ENCODE peak calls at places on chromosomes 13 and 19, in four cellular contexts. V is uterus; S is NCI-H2081; W is stimulated activated CD4-positive, alpha-beta T cell treated with anti-CD3 and anti-CD28 coated beads, Interleukin-1b, Interleukin-23, amount 100 ng/mL, for 24 hours. F is an unnamed sample.

GRCh38 chr19:48290923-48291700 is 21.2 kb downstream of the ZNF114 start:
- DNase-seq in V (peak; percentile 79), S (peak; percentile 45), W (peak; percentile 45), F (peak; percentile 90)

GRCh38 chr19:14542721-14543328 is 13.4 kb downstream of the TECR start:
- DNase-seq in V (no peak), S (no peak), W (no peak), F (no peak)

GRCh38 chr19:42292963-42293362 is 9.0 kb upstream of the PRR19 start:
- DNase-seq in V (no peak), S (no peak), W (no peak), F (no peak)

GRCh38 chr19:33395561-33396550 is 22.3 kb downstream of the CEBPG start:
- DNase-seq in V (peak; percentile 80), S (no peak), W (no peak), F (no peak)

GRCh38 chr19:29596885-29597525 is 9.1 kb upstream of the POP4 start:
- DNase-seq in V (no peak), S (no peak), W (no peak), F (peak; percentile 89)

GRCh38 chr19:17468302-17469091 is 1.8 kb upstream of the SLC27A1 start:
- DNase-seq in V (peak; percentile 42), S (no peak), W (no peak), F (no peak)

GRCh38 chr19:17090501-17091074 is 15.0 kb downstream of the MYO9B start:
- DNase-seq in V (no peak), S (no peak), W (no peak), F (no peak)

GRCh38 chr19:51364200-51365106 is 1.7 kb downstream of the ETFB start:
- DNase-seq in V (no peak), S (no peak), W (no peak), F (no peak)

GRCh38 chr13:40206241-40207109 is 460.0 kb downstream of the FOXO1 start:
- DNase-seq in V (no peak), S (no peak), W (peak; percentile 36), F (no peak)